ENCODE peak calls at places on chromosome 6, in four cellular contexts. L is CD4-positive, alpha-beta T cell; Q is fibroblast of pulmonary artery; O is OCI-LY7. F is an unnamed sample.

GRCh38 chr6:154901856-154902552 is 93.1 kb upstream of the TIAM2 start:
- DNase-seq in L (no peak), Q (no peak), O (no peak), F (no peak)

GRCh38 chr6:112760831-112761230 is 413.7 kb downstream of the RFPL4B start:
- DNase-seq in L (no peak), Q (no peak), O (no peak), F (no peak)

GRCh38 chr6:10555625-10556309 is 34.6 kb downstream of the GCNT2 start:
- DNase-seq in L (no peak), Q (peak), O (no peak), F (no peak)

GRCh38 chr6:163793584-163793983 is 379.1 kb downstream of the QKI start:
- DNase-seq in L (no peak), Q (peak), O (no peak), F (no peak)

GRCh38 chr6:99613398-99613704 is 6.7 kb downstream of the PRDM13 start:
- DNase-seq in L (no peak), Q (peak), O (peak), F (peak)

GRCh38 chr6:99991955-99992354 is 2.1 kb downstream of the MCHR2 start:
- DNase-seq in L (no peak), Q (no peak), O (no peak), F (no peak)

GRCh38 chr6:157328108-157328692 is 4.9 kb upstream of the TMEM242 start:
- DNase-seq in L (no peak), Q (no peak), O (no peak), F (no peak)

GRCh38 chr6:26452631-26453030 is 5.1 kb upstream of the BTN2A1 start:
- DNase-seq in L (no peak), Q (no peak), O (no peak), F (no peak)

GRCh38 chr6:143536461-143536865 is 24.9 kb upstream of the FUCA2 start:
- DNase-seq in L (no peak), Q (peak), O (peak), F (peak)

GRCh38 chr6:155530219-155530834 is 74.7 kb upstream of the NOX3 start:
- DNase-seq in L (no peak), Q (peak), O (peak), F (peak)

GRCh38 chr6:109121411-109121810 is 26.1 kb downstream of the CEP57L1 start:
- DNase-seq in L (no peak), Q (peak), O (no peak), F (no peak)

GRCh38 chr6:84410377-84410776 is 182.9 kb upstream of the CEP162 start:
- DNase-seq in L (no peak), Q (no peak), O (no peak), F (no peak)

GRCh38 chr6:25417206-25417605 is 138.0 kb downstream of the CARMIL1 start:
- DNase-seq in L (no peak), Q (no peak), O (no peak), F (no peak)

GRCh38 chr6:44342489-44342888 is at the start of gene SPATS1:
- DNase-seq in L (no peak), Q (no peak), O (no peak), F (peak)

GRCh38 chr6:21555197-21555596 is 38.4 kb upstream of the SOX4 start:
- DNase-seq in L (no peak), Q (no peak), O (no peak), F (no peak)

GRCh38 chr6:52616271-52616670 is 39.4 kb upstream of the TRAM2 start:
- DNase-seq in L (no peak), Q (no peak), O (no peak), F (no peak)

GRCh38 chr6:145372671-145373123 is 362.6 kb downstream of the EPM2A start:
- DNase-seq in L (no peak), Q (peak), O (peak), F (peak)

GRCh38 chr6:100171533-100172321 is 177.7 kb upstream of the MCHR2 start:
- DNase-seq in L (no peak), Q (no peak), O (no peak), F (no peak)

GRCh38 chr6:160004419-160005160 is 35.7 kb downstream of the IGF2R start:
- DNase-seq in L (no peak), Q (no peak), O (no peak), F (no peak)

GRCh38 chr6:36769676-36770499 is 69.4 kb downstream of the CPNE5 start:
- DNase-seq in L (no peak), Q (peak), O (peak), F (no peak)

GRCh38 chr6:22029169-22029568 is 267.7 kb downstream of the PRL start:
- DNase-seq in L (no peak), Q (peak), O (no peak), F (no peak)

GRCh38 chr6:83068628-83069027 is 1.2 kb downstream of the DOP1A start:
- DNase-seq in L (no peak), Q (no peak), O (no peak), F (no peak)

GRCh38 chr6:45724511-45724910 is 291.1 kb downstream of the CLIC5 start:
- DNase-seq in L (no peak), Q (peak), O (no peak), F (no peak)

GRCh38 chr6:111552241-111552744 is 53.4 kb downstream of the TRAF3IP2 start:
- DNase-seq in L (no peak), Q (peak), O (no peak), F (no peak)

GRCh38 chr6:90468080-90468479 is 118.8 kb downstream of the MAP3K7 start:
- DNase-seq in L (no peak), Q (peak), O (no peak), F (no peak)

GRCh38 chr6:91299544-91300491 is 712.9 kb upstream of the MAP3K7 start:
- DNase-seq in L (no peak), Q (peak), O (no peak), F (no peak)

GRCh38 chr6:138403324-138403800 is 661 bp upstream of the HEBP2 start:
- DNase-seq in L (peak), Q (peak), O (peak), F (peak)
- TF ChIP-seq CTCF in L (no peak), Q (no peak), O (no peak), F (peak)

DNA sequence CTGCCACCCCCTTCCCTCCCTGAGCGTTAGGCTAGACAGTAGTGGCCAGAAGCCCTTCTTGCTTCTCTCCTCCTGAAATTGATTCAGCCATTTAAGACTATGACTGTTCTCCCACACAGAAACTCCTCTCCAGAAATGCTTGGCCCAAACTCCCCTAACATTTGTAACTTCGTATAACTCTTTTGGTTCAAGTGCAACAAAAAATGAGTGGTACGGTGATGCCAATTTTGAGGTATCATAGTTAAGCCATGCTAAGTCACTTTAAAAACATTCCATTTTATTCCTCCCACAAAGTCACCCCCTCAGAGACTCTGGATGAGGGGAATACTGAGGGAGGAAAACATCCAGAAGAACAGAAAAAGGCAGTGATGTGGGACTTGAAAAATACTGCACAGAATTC is 21.1 kb upstream of the ROS1 start:
- DNase-seq in L (no peak), Q (no peak), O (no peak), F (no peak)
- TF ChIP-seq CTCF in L (no peak), Q (no peak), O (no peak), F (no peak)

DNA sequence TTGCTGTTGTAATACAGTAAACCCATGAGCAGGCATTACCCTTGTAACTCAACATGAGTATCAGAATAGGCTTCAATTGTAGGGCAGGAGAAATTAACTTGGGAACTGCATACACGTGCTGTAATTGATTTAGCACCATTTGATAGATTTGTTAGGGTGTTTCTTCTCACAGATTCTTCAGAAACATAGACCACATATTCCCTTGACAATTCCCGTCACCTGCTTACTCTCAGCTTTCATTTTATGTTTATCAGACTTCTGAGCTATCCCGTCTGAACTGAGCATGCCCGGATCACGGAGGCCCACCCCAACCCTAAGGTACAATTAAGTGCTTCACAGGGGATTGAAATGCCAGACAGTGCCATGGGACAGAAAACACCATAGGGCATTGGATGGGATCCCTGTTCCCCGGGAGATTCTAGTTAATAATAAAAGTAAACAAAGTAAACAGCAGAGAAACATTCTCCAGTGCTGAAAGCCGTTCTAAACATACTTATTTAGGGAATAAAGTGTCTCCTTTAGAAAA is 179.7 kb downstream of the PHACTR1 start:
- DNase-seq in L (no peak), Q (no peak), O (no peak), F (no peak)
- TF ChIP-seq CTCF in L (no peak), Q (no peak), O (no peak), F (no peak)

GRCh38 chr6:32624565-32624964 is 12.6 kb upstream of the HLA-DQA1 start:
- DNase-seq in L (no peak), Q (no peak), O (no peak), F (no peak)

GRCh38 chr6:32623693-32624092 is 13.5 kb upstream of the HLA-DQA1 start:
- DNase-seq in L (no peak), Q (no peak), O (no peak), F (no peak)

GRCh38 chr6:32621372-32621771 is 15.8 kb upstream of the HLA-DQA1 start:
- DNase-seq in L (no peak), Q (no peak), O (no peak), F (no peak)

GRCh38 chr6:32625137-32625536 is 12.1 kb upstream of the HLA-DQA1 start:
- DNase-seq in L (no peak), Q (no peak), O (no peak), F (no peak)

DNA sequence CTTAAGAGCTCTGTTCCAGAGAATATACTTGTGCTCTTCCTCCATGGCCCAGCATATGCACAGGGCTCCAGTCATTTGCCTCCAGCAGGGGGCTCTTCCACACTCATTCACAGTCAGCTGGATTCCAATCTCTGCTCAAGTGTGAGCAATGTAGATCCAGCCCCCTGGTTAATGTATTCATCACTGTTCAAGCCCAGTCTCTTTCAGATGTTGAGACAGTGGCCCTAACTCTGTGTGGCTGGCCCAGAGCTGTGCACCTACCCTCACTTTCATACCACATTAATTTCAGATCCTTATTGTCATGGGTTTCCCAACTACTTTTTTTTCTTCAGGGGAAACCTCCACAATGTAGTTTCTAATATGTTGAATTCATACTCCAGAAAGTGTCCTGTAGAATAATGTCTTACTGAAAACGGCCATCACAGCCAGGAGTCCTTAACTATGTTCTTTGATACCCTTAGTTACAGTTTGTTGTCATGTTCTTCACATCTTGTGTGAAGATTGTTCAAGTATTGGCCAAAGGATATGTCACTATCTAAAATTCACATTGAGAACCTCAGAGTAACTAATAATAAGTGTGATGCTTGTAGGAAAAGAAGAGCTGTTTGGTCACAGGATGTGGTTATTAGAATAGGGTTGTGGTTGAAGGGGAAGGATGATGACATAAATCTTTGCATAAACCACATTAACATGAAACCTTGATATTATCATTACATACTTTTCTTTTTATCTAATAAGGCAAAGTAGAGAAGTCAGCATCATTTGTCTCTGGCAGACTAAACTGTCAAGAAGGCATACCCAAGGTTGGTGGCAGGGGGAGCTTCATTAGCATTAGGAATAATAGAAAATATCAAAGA is 14.4 kb upstream of the HLA-DQA1 start:
- DNase-seq in L (no peak), Q (peak), O (peak), F (peak)
- TF ChIP-seq CTCF in L (peak), Q (peak), O (peak), F (peak)

GRCh38 chr6:124770131-124770530 is 192.1 kb upstream of the RNF217 start:
- DNase-seq in L (no peak), Q (no peak), O (no peak), F (no peak)

GRCh38 chr6:124770784-124771183 is 191.5 kb upstream of the RNF217 start:
- DNase-seq in L (no peak), Q (no peak), O (no peak), F (no peak)

DNA sequence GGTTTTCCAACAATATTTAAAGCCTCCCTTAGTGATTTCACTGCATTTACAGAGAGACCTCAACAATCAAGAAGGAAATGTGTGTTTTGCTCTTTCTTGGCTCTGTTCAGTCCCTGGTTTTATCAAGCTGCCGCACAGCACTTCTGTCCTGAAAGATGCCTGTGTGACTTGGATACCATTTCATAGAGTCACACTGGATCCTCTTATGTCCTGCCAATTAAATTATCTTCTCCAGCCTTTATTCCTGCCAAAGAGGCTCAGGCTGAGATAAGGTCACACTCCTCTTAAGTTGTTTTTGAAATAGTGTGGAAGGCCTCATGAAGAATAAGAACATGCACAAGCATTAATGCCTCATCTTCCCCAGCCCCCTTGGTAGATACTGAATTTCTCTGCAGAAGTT is 196.9 kb upstream of the RNF217 start:
- DNase-seq in L (no peak), Q (no peak), O (no peak), F (no peak)
- TF ChIP-seq CTCF in L (no peak), Q (no peak), O (no peak), F (no peak)

GRCh38 chr6:123604067-123604466 is 32.7 kb downstream of the TRDN start:
- DNase-seq in L (no peak), Q (no peak), O (no peak), F (no peak)
- TF ChIP-seq CTCF in L (no peak), Q (no peak), O (no peak), F (no peak)

GRCh38 chr6:13710552-13711383 is 867 bp downstream of the RANBP9 start:
- DNase-seq in L (peak), Q (peak), O (peak), F (peak)
- TF ChIP-seq CTCF in L (no peak), Q (no peak), O (no peak), F (no peak)